ENCODE peak calls at places on chromosomes 11 and 22, in five cellular contexts. Y is HCT116, W is PC-3, P is GM23338, J is hepatocyte. O is an unnamed sample. For H4K20me1, the result is how much of the 10 kb centered on the place peaks cover.

GRCh38 chr22:45051946-45052345 is 42.1 kb upstream of the PHF21B start:
- DNase-seq in Y (no peak), W (no peak), P (no peak), J (no peak), O (no peak)

GRCh38 chr11:10076458-10077141 is 217.4 kb downstream of the SBF2 start:
- DNase-seq in Y (peak), W (peak), P (peak), J (peak), O (peak)

GRCh38 chr11:85627332-85627997 is at the start of gene DLG2:
- DNase-seq in Y (no peak), W (peak), P (peak), J (peak), O (peak)

GRCh38 chr11:32821517-32821916 is 8.2 kb upstream of the PRRG4 start:
- DNase-seq in Y (no peak), W (peak), P (no peak), J (no peak), O (no peak)

GRCh38 chr22:20065896-20066616 is 14.0 kb upstream of the DGCR8 start:
- DNase-seq in Y (no peak), W (no peak), P (no peak), J (no peak), O (no peak)

GRCh38 chr11:100932474-100933100 is 197.0 kb downstream of the PGR start:
- DNase-seq in Y (peak), W (peak), P (peak), J (peak), O (peak)

GRCh38 chr11:84884836-84885235 is 742.3 kb downstream of the DLG2 start:
- DNase-seq in Y (no peak), W (no peak), P (no peak), J (no peak), O (no peak)

GRCh38 chr22:21000215-21000986 is 1.5 kb downstream of the THAP7 start:
- DNase-seq in Y (no peak), W (peak), P (no peak), J (no peak), O (no peak)

GRCh38 chr22:49909476-49910205 is 8.6 kb downstream of the ALG12 start:
- DNase-seq in Y (no peak), W (no peak), P (no peak), J (no peak), O (no peak)

GRCh38 chr11:8168485-8169257 is at the start of gene RIC3:
- DNase-seq in Y (no peak), W (no peak), P (peak), J (peak), O (no peak)

GRCh38 chr22:22884010-22884887 is 3.4 kb upstream of the IGLL5 start:
- DNase-seq in Y (peak), W (peak), P (peak), J (peak), O (peak)

GRCh38 chr11:61505640-61506155 is 2.9 kb upstream of the LRRC10B start:
- DNase-seq in Y (no peak), W (no peak), P (no peak), J (no peak), O (no peak)

GRCh38 chr11:3046190-3046589 is 11.0 kb downstream of the CARS1 start:
- DNase-seq in Y (no peak), W (peak), P (peak), J (no peak), O (no peak)

GRCh38 chr22:45163417-45164216 is at the start of gene NUP50:
- DNase-seq in Y (peak), W (peak), P (peak), J (peak), O (peak)

GRCh38 chr22:22358686-22359085 is 114.1 kb downstream of the VPREB1 start:
- DNase-seq in Y (no peak), W (no peak), P (no peak), J (no peak), O (no peak)

GRCh38 chr22:25362215-25362882 is 142.9 kb downstream of the CRYBB2 start:
- DNase-seq in Y (peak), W (peak), P (peak), J (peak), O (peak)

GRCh38 chr11:13928566-13929251 is 33.8 kb upstream of the SPON1 start:
- DNase-seq in Y (no peak), W (peak), P (no peak), J (peak), O (peak)

GRCh38 chr11:114250993-114251796 is 45.0 kb upstream of the NNMT start:
- DNase-seq in Y (no peak), W (no peak), P (peak), J (no peak), O (no peak)

GRCh38 chr11:19816817-19817216 is 104.2 kb downstream of the NAV2 start:
- DNase-seq in Y (no peak), W (no peak), P (peak), J (no peak), O (no peak)

GRCh38 chr11:30735946-30736345 is 149.8 kb upstream of the MPPED2 start:
- DNase-seq in Y (no peak), W (no peak), P (peak), J (no peak), O (no peak)

GRCh38 chr11:69617220-69617619 is 23.7 kb upstream of the CCND1 start:
- DNase-seq in Y (no peak), W (no peak), P (no peak), J (no peak), O (no peak)

GRCh38 chr11:13486926-13487660 is 8.7 kb downstream of the PTH start:
- DNase-seq in Y (no peak), W (no peak), P (peak), J (peak), O (peak)

GRCh38 chr11:102186836-102187235 is 76.6 kb downstream of the YAP1 start:
- DNase-seq in Y (no peak), W (no peak), P (peak), J (no peak), O (no peak)

GRCh38 chr11:126468102-126468521 is 112.6 kb downstream of the ST3GAL4 start:
- DNase-seq in Y (no peak), W (no peak), P (no peak), J (no peak), O (no peak)

DNA sequence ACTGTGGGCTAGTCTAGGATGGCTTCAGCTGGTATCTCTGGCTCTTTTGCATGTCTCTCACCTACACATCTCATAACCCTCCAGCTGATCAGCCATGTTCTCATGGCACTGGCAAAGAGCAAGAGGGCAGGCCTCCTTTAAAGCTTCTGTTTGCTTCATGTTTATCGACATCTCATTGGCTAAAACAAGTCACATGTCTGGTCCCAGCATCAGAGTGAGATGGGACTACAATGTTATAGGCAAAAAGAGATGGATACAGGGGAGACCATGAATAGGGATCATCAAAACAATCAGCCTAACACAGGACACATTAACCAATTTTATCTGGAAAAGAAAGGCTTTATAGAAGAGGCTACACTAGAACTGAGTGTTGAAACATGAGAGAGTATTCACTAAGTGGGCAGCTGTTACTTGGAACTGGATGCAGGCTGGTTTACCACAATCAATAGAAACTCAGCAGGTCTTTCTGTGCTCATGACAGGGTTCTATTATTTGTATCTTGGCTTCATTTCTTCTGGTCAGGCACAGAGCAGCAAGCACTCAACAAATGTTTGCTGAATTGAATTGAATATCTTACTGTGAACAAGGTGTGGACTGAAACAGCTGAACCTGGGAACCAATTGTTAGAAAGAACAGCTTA is 5.3 kb downstream of the LRRC51 start:
- DNase-seq in Y (no peak), W (no peak), P (peak), J (no peak), O (no peak)
- H3K27ac ChIP-seq in Y (no peak), W (no peak), P (no peak), J (no peak), O (no peak)

DNA sequence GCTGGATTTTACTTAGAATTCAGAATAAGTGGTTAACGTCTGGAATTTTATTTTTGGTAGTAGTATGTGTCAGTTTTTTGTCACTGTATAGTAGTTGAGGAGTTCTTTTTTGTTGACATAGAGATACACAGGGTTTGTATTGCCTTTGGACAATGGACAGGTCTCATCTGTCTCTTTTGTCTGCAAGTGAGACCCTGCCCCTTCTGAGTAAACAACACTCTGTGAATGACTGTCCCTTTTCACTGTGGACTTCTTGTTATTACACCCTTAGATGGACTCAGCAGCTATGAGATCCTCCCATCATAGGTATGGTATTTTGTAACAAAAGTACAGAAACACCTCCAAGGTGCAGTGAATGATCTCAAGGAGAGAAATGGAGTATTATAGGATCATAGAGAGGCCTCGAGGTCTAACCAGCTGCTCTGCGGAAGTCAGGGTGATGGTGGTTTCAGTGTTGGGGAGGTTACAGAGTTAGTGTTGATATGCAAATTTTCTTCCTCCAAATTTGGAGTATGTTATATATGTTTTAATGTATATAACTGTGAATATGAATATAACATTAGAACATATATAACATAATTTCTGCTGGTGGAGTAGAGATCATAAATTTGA is 7.8 kb downstream of the PPP6R3 start:
- DNase-seq in Y (no peak), W (no peak), P (no peak), J (no peak), O (peak)
- H4K20me1 ChIP-seq in Y (under half), W (half or more), P (half or more), J (half or more), O (under half)

DNA sequence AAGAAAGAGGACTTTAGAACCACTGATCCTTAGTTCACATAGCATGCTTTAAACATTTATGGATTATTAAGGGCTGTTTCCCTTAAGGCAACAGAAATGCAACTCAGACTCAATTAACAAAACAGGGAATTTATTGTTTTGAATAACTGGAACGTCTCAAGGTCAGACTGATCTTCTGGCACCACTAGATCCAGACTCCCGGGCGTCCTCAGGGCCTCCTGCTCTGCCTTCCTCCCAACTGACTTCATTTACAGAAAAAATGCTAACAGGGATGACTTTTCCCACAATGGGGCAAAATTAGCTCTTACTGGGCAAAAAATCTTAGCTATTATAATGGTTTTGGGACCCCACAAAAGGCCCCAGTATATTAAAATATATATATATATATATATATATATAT is 1526.1 kb downstream of the TBC1D22A start:
- DNase-seq in Y (no peak), W (no peak), P (no peak), J (no peak), O (no peak)
- H2AFZ ChIP-seq in Y (no peak), W (no peak), P (no peak), J (no peak), O (no peak)

GRCh38 chr11:44174846-44175245 is 79.4 kb downstream of the EXT2 start:
- DNase-seq in Y (no peak), W (no peak), P (no peak), J (no peak), O (no peak)

GRCh38 chr11:44172966-44173365 is 77.5 kb downstream of the EXT2 start:
- DNase-seq in Y (no peak), W (no peak), P (no peak), J (no peak), O (no peak)

GRCh38 chr11:44167047-44167446 is 71.6 kb downstream of the EXT2 start:
- DNase-seq in Y (no peak), W (no peak), P (no peak), J (no peak), O (no peak)

GRCh38 chr11:44176541-44177213 is 81.2 kb downstream of the EXT2 start:
- DNase-seq in Y (no peak), W (no peak), P (no peak), J (no peak), O (no peak)

GRCh38 chr11:44171518-44171917 is 76.0 kb downstream of the EXT2 start:
- DNase-seq in Y (no peak), W (no peak), P (peak), J (no peak), O (no peak)
- H3K27ac ChIP-seq in Y (no peak), W (no peak), P (no peak), J (no peak), O (no peak)

GRCh38 chr11:94771951-94772350 is 3.8 kb downstream of the AMOTL1 start:
- DNase-seq in Y (no peak), W (no peak), P (no peak), J (no peak), O (no peak)
- H4K20me1 ChIP-seq in Y (under half), W (half or more), P (under half), J (half or more), O (under half)

GRCh38 chr11:73382747-73383146 is 6.5 kb downstream of the RELT start:
- DNase-seq in Y (no peak), W (no peak), P (no peak), J (no peak), O (peak)

GRCh38 chr11:73382183-73382582 is 6.0 kb downstream of the RELT start:
- DNase-seq in Y (no peak), W (no peak), P (no peak), J (no peak), O (no peak)

GRCh38 chr11:73384127-73384441 is 7.9 kb downstream of the RELT start:
- DNase-seq in Y (no peak), W (no peak), P (no peak), J (no peak), O (no peak)

GRCh38 chr11:73384531-73384870 is 8.3 kb downstream of the RELT start:
- DNase-seq in Y (no peak), W (no peak), P (no peak), J (no peak), O (no peak)

DNA sequence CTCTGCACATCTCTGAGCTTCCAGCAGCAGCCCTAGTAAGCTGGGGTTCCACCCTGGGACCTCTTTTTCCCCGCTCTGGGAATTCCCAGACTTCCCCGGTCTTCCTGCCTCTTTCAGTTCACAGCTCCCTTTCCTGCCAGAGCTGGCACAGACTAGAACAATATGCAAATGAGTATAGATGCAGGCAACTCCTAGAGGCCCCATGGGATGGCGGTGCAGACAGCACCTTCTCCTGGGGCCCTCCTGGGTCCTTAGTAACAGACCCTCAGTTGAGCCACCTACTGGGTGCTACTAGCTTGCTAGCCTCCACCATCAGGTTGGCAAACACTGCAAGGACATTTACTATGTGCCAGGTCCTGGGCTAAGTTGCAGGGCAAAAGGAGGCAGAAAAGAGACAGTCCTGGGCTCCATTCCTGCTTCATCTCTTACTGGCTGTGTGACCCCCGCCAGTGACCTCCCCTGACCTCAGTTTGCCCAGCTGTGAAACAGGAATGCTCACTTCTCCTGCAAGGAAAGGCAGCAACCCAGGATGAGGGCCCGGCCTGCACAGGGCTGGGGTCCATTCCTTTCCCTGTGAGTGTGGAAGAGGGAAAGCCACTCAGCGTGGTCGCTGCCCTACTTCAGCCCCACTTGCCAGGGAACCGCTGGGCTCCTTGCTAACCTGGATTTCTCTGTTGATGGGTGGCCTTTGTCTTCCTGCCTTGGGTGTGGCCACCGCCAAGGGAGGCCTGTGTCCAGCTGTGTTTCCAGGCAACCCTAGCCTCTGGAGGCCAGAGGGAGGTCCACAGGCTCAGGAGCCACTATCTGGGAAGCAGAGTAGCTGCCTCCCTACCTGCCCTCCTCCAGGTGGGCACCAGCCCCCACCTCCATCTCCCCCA is 7.3 kb downstream of the RELT start:
- DNase-seq in Y (no peak), W (no peak), P (no peak), J (peak), O (peak)
- H2AFZ ChIP-seq in Y (no peak), W (no peak), P (no peak), J (no peak), O (no peak)

GRCh38 chr22:30277547-30278344 is 11.1 kb upstream of the OSM start:
- DNase-seq in Y (no peak), W (peak), P (no peak), J (peak), O (no peak)
- H3K27ac ChIP-seq in Y (no peak), W (no peak), P (no peak), J (peak), O (no peak)

GRCh38 chr22:47146391-47146790 is 383.9 kb downstream of the TBC1D22A start:
- DNase-seq in Y (no peak), W (no peak), P (no peak), J (no peak), O (no peak)

GRCh38 chr22:47148510-47148909 is 386.1 kb downstream of the TBC1D22A start:
- DNase-seq in Y (no peak), W (no peak), P (no peak), J (no peak), O (no peak)

GRCh38 chr22:47145883-47146282 is 383.4 kb downstream of the TBC1D22A start:
- DNase-seq in Y (no peak), W (no peak), P (no peak), J (no peak), O (no peak)

GRCh38 chr22:47147572-47147971 is 385.1 kb downstream of the TBC1D22A start:
- DNase-seq in Y (no peak), W (no peak), P (no peak), J (no peak), O (no peak)

DNA sequence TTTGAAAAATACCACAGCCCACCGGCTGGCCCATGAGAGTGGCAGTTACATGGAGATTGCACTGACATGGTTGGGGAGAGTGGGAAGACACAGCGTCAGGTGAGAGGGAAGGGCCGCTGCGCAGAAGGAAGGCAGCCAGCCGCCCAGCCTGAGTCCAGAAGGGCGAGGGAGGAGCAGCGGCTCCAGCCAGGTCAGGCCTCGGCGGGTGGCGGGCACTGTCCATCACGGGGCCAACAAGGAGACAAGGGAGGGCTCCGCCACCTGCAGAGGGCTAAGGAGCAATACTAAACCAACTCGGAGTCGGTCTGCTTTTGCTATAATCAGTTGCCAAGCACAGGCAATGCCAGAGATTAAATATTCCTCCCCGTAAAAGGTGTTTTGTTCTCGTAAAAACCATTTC is 384.5 kb downstream of the TBC1D22A start:
- DNase-seq in Y (no peak), W (no peak), P (no peak), J (no peak), O (no peak)
- H4K20me1 ChIP-seq in Y (under half), W (under half), P (under half), J (under half), O (under half)

O was measured in OCI-LY7.